ENCODE peak calls at places on chromosomes 12 and 14, in five cellular contexts. One of them, this sample, is unnamed.

GRCh38 chr12:64674367-64674922 is 64.2 kb downstream of the RASSF3 start:
- DNase-seq in CD4-positive, alpha-beta memory T cell: peak
- DNase-seq in fibroblast of the aortic adventitia: no peak
- DNase-seq in activated CD8-positive, alpha-beta memory T cell treated with anti-CD3 and anti-CD28 coated beads for 1 hour: peak
- DNase-seq in left cardiac atrium: no peak
- DNase-seq in this sample: no peak

GRCh38 chr14:73283592-73284379 is 46.5 kb downstream of the PAPLN start:
- DNase-seq in CD4-positive, alpha-beta memory T cell: no peak
- DNase-seq in fibroblast of the aortic adventitia: peak
- DNase-seq in activated CD8-positive, alpha-beta memory T cell treated with anti-CD3 and anti-CD28 coated beads for 1 hour: no peak
- DNase-seq in left cardiac atrium: no peak
- DNase-seq in this sample: peak

GRCh38 chr14:50475460-50475859 is 56.9 kb downstream of the MAP4K5 start:
- DNase-seq in CD4-positive, alpha-beta memory T cell: no peak
- DNase-seq in fibroblast of the aortic adventitia: no peak
- DNase-seq in activated CD8-positive, alpha-beta memory T cell treated with anti-CD3 and anti-CD28 coated beads for 1 hour: no peak
- DNase-seq in left cardiac atrium: no peak
- DNase-seq in this sample: no peak

GRCh38 chr12:25482637-25483036 is 70.4 kb downstream of the LMNTD1 start:
- DNase-seq in CD4-positive, alpha-beta memory T cell: no peak
- DNase-seq in fibroblast of the aortic adventitia: no peak
- DNase-seq in activated CD8-positive, alpha-beta memory T cell treated with anti-CD3 and anti-CD28 coated beads for 1 hour: no peak
- DNase-seq in left cardiac atrium: no peak
- DNase-seq in this sample: no peak

GRCh38 chr12:45302621-45303020 is 86.7 kb downstream of the ANO6 start:
- DNase-seq in CD4-positive, alpha-beta memory T cell: no peak
- DNase-seq in fibroblast of the aortic adventitia: peak
- DNase-seq in activated CD8-positive, alpha-beta memory T cell treated with anti-CD3 and anti-CD28 coated beads for 1 hour: no peak
- DNase-seq in left cardiac atrium: no peak
- DNase-seq in this sample: no peak

GRCh38 chr14:52269100-52269499 is 1.6 kb downstream of the PTGDR start:
- DNase-seq in CD4-positive, alpha-beta memory T cell: no peak
- DNase-seq in fibroblast of the aortic adventitia: no peak
- DNase-seq in activated CD8-positive, alpha-beta memory T cell treated with anti-CD3 and anti-CD28 coated beads for 1 hour: no peak
- DNase-seq in left cardiac atrium: no peak
- DNase-seq in this sample: no peak

GRCh38 chr12:52689239-52689638 is 9.0 kb upstream of the KRT1 start:
- DNase-seq in CD4-positive, alpha-beta memory T cell: no peak
- DNase-seq in fibroblast of the aortic adventitia: no peak
- DNase-seq in activated CD8-positive, alpha-beta memory T cell treated with anti-CD3 and anti-CD28 coated beads for 1 hour: no peak
- DNase-seq in left cardiac atrium: no peak
- DNase-seq in this sample: no peak

GRCh38 chr12:118417942-118418341 is 41.6 kb downstream of the SUDS3 start:
- DNase-seq in CD4-positive, alpha-beta memory T cell: no peak
- DNase-seq in fibroblast of the aortic adventitia: no peak
- DNase-seq in activated CD8-positive, alpha-beta memory T cell treated with anti-CD3 and anti-CD28 coated beads for 1 hour: no peak
- DNase-seq in left cardiac atrium: no peak
- DNase-seq in this sample: no peak

GRCh38 chr12:87687362-87687761 is 341.8 kb downstream of the C12orf50 start:
- DNase-seq in CD4-positive, alpha-beta memory T cell: no peak
- DNase-seq in fibroblast of the aortic adventitia: peak
- DNase-seq in activated CD8-positive, alpha-beta memory T cell treated with anti-CD3 and anti-CD28 coated beads for 1 hour: no peak
- DNase-seq in left cardiac atrium: peak
- DNase-seq in this sample: no peak

This sample was measured in dorsolateral prefrontal cortex.